ENCODE peak calls at places on chromosome 21, in four cellular contexts. L is K562, V is IMR-90, S is endothelial cell of umbilical vein. R is an unnamed sample.

GRCh38 chr21:37398697-37399096 is 32.1 kb downstream of the DYRK1A start:
- DNase-seq in L (no peak), V (no peak), S (no peak), R (no peak)

GRCh38 chr21:35350965-35351364 is 301.9 kb upstream of the RUNX1 start:
- DNase-seq in L (no peak), V (peak; percentile 41), S (no peak), R (no peak)

GRCh38 chr21:17613242-17613676 is 558 bp upstream of the BTG3 start:
- DNase-seq in L (no peak), V (no peak), S (peak; percentile 22), R (no peak)

GRCh38 chr21:33917421-33917820 is 1.8 kb upstream of the ATP5PO start:
- DNase-seq in L (no peak), V (no peak), S (no peak), R (no peak)

GRCh38 chr21:14740692-14741091 is 194.6 kb upstream of the SAMSN1 start:
- DNase-seq in L (no peak), V (no peak), S (peak; percentile 35), R (no peak)

GRCh38 chr21:37855568-37856391 is 60.5 kb downstream of the KCNJ6 start:
- DNase-seq in L (no peak), V (peak; percentile 89), S (no peak), R (no peak)

GRCh38 chr21:41364308-41364707 is 2.5 kb downstream of the MX2 start:
- DNase-seq in L (no peak), V (no peak), S (no peak), R (no peak)

GRCh38 chr21:17083084-17083483 is 429.8 kb upstream of the CXADR start:
- DNase-seq in L (no peak), V (no peak), S (no peak), R (no peak)

GRCh38 chr21:37423103-37423502 is 56.5 kb downstream of the DYRK1A start:
- DNase-seq in L (no peak), V (no peak), S (no peak), R (no peak)

GRCh38 chr21:36567216-36567917 is 87.4 kb upstream of the CLDN14 start:
- DNase-seq in L (no peak), V (no peak), S (no peak), R (no peak)

GRCh38 chr21:39630827-39631226 is 18.1 kb downstream of the B3GALT5 start:
- DNase-seq in L (no peak), V (peak; percentile 3), S (no peak), R (no peak)

GRCh38 chr21:34818663-34819158 is 149.9 kb downstream of the CLIC6 start:
- DNase-seq in L (no peak), V (peak; percentile 54), S (no peak), R (no peak)

GRCh38 chr21:39681257-39681656 is 63.7 kb upstream of the IGSF5 start:
- DNase-seq in L (no peak), V (no peak), S (no peak), R (no peak)

GRCh38 chr21:43278359-43278758 is 109.6 kb downstream of the CRYAA start:
- DNase-seq in L (no peak), V (no peak), S (no peak), R (no peak)

GRCh38 chr21:42291751-42292562 is 23.3 kb downstream of the TFF3 start:
- DNase-seq in L (no peak), V (no peak), S (no peak), R (no peak)

GRCh38 chr21:41501919-41502318 is 6.0 kb downstream of the TMPRSS2 start:
- DNase-seq in L (no peak), V (no peak), S (no peak), R (no peak)

GRCh38 chr21:46542588-46543092 is 62.2 kb downstream of the S100B start:
- DNase-seq in L (no peak), V (no peak), S (no peak), R (no peak)

GRCh38 chr21:41786521-41786987 is 19.7 kb upstream of the RIPK4 start:
- DNase-seq in L (no peak), V (peak; percentile 12), S (no peak), R (peak; percentile 68)

GRCh38 chr21:17789660-17790059 is 29.5 kb downstream of the C21orf91 start:
- DNase-seq in L (no peak), V (no peak), S (no peak), R (no peak)

GRCh38 chr21:35510294-35510693 is 461.2 kb upstream of the RUNX1 start:
- DNase-seq in L (no peak), V (no peak), S (no peak), R (no peak)

GRCh38 chr21:45103966-45104520 is 29.7 kb downstream of the ADARB1 start:
- DNase-seq in L (no peak), V (no peak), S (no peak), R (no peak)
- H3K9me1 ChIP-seq in L (no peaks in the 10 kb centered on the region), V (peaks cover 27% of the 10 kb centered on the region), S (no peaks in the 10 kb centered on the region), R (no peaks in the 10 kb centered on the region)

GRCh38 chr21:26887241-26887640 is 42.0 kb upstream of the ADAMTS1 start:
- DNase-seq in L (no peak), V (peak; percentile 15), S (no peak), R (no peak)

GRCh38 chr21:26877015-26877414 is 31.8 kb upstream of the ADAMTS1 start:
- DNase-seq in L (no peak), V (no peak), S (no peak), R (no peak)

GRCh38 chr21:26883768-26884167 is 38.6 kb upstream of the ADAMTS1 start:
- DNase-seq in L (no peak), V (peak; percentile 15), S (no peak), R (no peak)

GRCh38 chr21:26884436-26884835 is 39.2 kb upstream of the ADAMTS1 start:
- DNase-seq in L (no peak), V (no peak), S (no peak), R (no peak)

GRCh38 chr21:26881504-26882228 is 36.5 kb upstream of the ADAMTS1 start:
- DNase-seq in L (no peak), V (peak; percentile 39), S (peak; percentile 39), R (no peak)
- TF ChIP-seq CTCF in L (no peak), V (peak; percentile 48), S (no peak), R (no peak)

DNA sequence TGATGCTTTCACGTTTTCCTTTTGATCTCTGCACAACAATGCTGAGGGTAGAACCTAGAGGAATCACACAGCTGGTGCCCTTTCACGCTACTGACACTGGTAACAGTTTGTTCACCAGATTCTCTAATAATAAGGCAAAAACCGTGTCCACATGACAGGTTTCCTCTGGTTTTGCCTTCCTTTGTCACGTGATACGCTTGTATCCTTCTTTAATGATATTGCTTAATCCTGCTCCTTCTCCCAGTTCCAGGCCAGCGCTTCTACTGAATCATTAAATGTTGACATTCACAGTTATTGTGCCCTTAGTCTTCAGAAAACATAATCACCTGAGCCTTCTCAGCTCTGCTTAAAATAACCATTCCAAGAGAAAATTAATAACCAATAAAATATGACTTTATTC is 978.2 kb upstream of the NCAM2 start:
- DNase-seq in L (no peak), V (no peak), S (no peak), R (no peak)
- H2AFZ ChIP-seq in L (peak overlapping the region; percentile 37), V (no peak overlapping the region), S (no peak overlapping the region), R (no peak overlapping the region)

GRCh38 chr21:44701023-44701400 is 4.0 kb downstream of the KRTAP10-12 start:
- DNase-seq in L (no peak), V (no peak), S (no peak), R (no peak)

GRCh38 chr21:44700101-44701022 is 3.4 kb downstream of the KRTAP10-12 start:
- DNase-seq in L (no peak), V (no peak), S (no peak), R (no peak)

GRCh38 chr21:44702111-44702972 is 5.4 kb downstream of the KRTAP10-12 start:
- DNase-seq in L (no peak), V (no peak), S (no peak), R (no peak)

GRCh38 chr21:44702973-44703730 is 6.2 kb downstream of the KRTAP10-12 start:
- DNase-seq in L (no peak), V (peak; percentile 6), S (no peak), R (no peak)

DNA sequence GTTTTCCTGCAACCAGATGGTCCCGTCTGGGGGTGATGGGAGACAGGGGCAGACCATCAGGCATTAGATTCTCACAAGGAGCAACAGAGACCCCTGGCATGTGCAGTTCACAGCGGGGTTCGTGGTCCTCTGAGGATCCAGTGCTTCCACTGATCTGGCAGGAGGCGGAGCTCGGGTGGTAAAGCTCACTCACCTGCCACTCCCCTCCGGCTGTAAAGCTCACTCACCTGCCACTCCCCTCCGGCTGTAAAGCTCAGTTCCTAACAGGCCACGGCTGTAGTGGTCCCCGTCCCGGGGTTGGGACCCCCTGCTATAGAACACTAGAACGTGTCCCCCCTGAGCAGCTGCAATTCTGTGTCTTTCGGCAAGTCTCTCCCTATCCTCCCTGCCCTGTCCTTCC is 4.6 kb downstream of the KRTAP10-12 start:
- DNase-seq in L (no peak), V (no peak), S (no peak), R (no peak)
- H3K9me1 ChIP-seq in L (peaks cover 3% of the 10 kb centered on the region), V (no peaks in the 10 kb centered on the region), S (no peaks in the 10 kb centered on the region), R (no peaks in the 10 kb centered on the region)

GRCh38 chr21:31186916-31187315 is 148.6 kb upstream of the KRTAP19-8 start:
- DNase-seq in L (no peak), V (no peak), S (no peak), R (no peak)
- TF ChIP-seq CTCF in L (no peak), V (no peak), S (no peak), R (no peak)

GRCh38 chr21:25664462-25665070 is 25.5 kb downstream of the JAM2 start:
- DNase-seq in L (no peak), V (no peak), S (no peak), R (no peak)
- H2AFZ ChIP-seq in L (no peak overlapping the region), V (no peak overlapping the region), S (no peak overlapping the region), R (no peak overlapping the region)

GRCh38 chr21:32826317-32827167 is 55.0 kb upstream of the PAXBP1 start:
- DNase-seq in L (peak; percentile 36), V (peak; percentile 63), S (peak; percentile 64), R (no peak)
- H3K9me1 ChIP-seq in L (no peaks in the 10 kb centered on the region), V (no peaks in the 10 kb centered on the region), S (no peaks in the 10 kb centered on the region), R (no peaks in the 10 kb centered on the region)

GRCh38 chr21:29209696-29210095 is 79.3 kb downstream of the MAP3K7CL start:
- DNase-seq in L (no peak), V (peak; percentile 78), S (peak; percentile 31), R (no peak)

GRCh38 chr21:29211205-29211604 is 80.8 kb downstream of the MAP3K7CL start:
- DNase-seq in L (no peak), V (no peak), S (no peak), R (no peak)

GRCh38 chr21:29217818-29218252 is 80.9 kb upstream of the BACH1 start:
- DNase-seq in L (no peak), V (peak; percentile 99), S (peak; percentile 97), R (peak; percentile 59)

GRCh38 chr21:29215709-29216108 is 83.0 kb upstream of the BACH1 start:
- DNase-seq in L (no peak), V (peak; percentile 41), S (no peak), R (no peak)

GRCh38 chr21:29213513-29214385 is 83.3 kb downstream of the MAP3K7CL start:
- DNase-seq in L (no peak), V (no peak), S (no peak), R (no peak)
- TF ChIP-seq CTCF in L (no peak), V (no peak), S (no peak), R (no peak)